ENCODE peak calls at places on chromosomes 5 and 9, in eight cellular contexts. One of them, this sample, is unnamed.

GRCh38 chr5:17429353-17429752 is 68.7 kb upstream of the TAF11L2 start:
- DNase-seq in RPMI7951: no peak
- DNase-seq in activated CD4-positive, alpha-beta T cell treated with anti-CD3 and anti-CD28 coated beads, Interleukin-2, amount 10 ng/mL, durations not matched to agents 7 days and 5 days: no peak
- DNase-seq in GDM1: no peak
- DNase-seq in ecto neural progenitor cell: no peak
- DNase-seq in neural crest cell: no peak
- DNase-seq in WERI-Rb-1: no peak
- DNase-seq in COR-L47: no peak
- DNase-seq in this sample: no peak

GRCh38 chr9:34059954-34060353 is 11.3 kb upstream of the UBAP2 start:
- DNase-seq in COR-L47: no peak
- DNase-seq in GDM1: no peak
- DNase-seq in ecto neural progenitor cell: no peak
- DNase-seq in neural crest cell: no peak
- DNase-seq in WERI-Rb-1: no peak
- DNase-seq in activated CD4-positive, alpha-beta T cell treated with anti-CD3 and anti-CD28 coated beads, Interleukin-2, amount 10 ng/mL, durations not matched to agents 7 days and 5 days: no peak
- DNase-seq in RPMI7951: no peak
- DNase-seq in this sample: no peak

GRCh38 chr5:3351581-3352442 is 243.8 kb upstream of the IRX1 start:
- DNase-seq in RPMI7951: no peak
- DNase-seq in ecto neural progenitor cell: peak
- DNase-seq in WERI-Rb-1: no peak
- DNase-seq in COR-L47: no peak
- DNase-seq in GDM1: no peak
- DNase-seq in neural crest cell: no peak
- DNase-seq in activated CD4-positive, alpha-beta T cell treated with anti-CD3 and anti-CD28 coated beads, Interleukin-2, amount 10 ng/mL, durations not matched to agents 7 days and 5 days: no peak
- DNase-seq in this sample: no peak

GRCh38 chr5:505946-506555 is 18.2 kb downstream of the SLC9A3 start:
- DNase-seq in ecto neural progenitor cell: no peak
- DNase-seq in neural crest cell: no peak
- DNase-seq in GDM1: no peak
- DNase-seq in RPMI7951: no peak
- DNase-seq in COR-L47: no peak
- DNase-seq in WERI-Rb-1: no peak
- DNase-seq in activated CD4-positive, alpha-beta T cell treated with anti-CD3 and anti-CD28 coated beads, Interleukin-2, amount 10 ng/mL, durations not matched to agents 7 days and 5 days: no peak
- DNase-seq in this sample: no peak

GRCh38 chr9:98129451-98129881 is 10.4 kb upstream of the TRIM14 start:
- DNase-seq in GDM1: peak
- DNase-seq in neural crest cell: no peak
- DNase-seq in RPMI7951: no peak
- DNase-seq in ecto neural progenitor cell: no peak
- DNase-seq in activated CD4-positive, alpha-beta T cell treated with anti-CD3 and anti-CD28 coated beads, Interleukin-2, amount 10 ng/mL, durations not matched to agents 7 days and 5 days: no peak
- DNase-seq in WERI-Rb-1: no peak
- DNase-seq in COR-L47: no peak
- DNase-seq in this sample: no peak

GRCh38 chr5:172805736-172806255 is 28.3 kb upstream of the ERGIC1 start:
- DNase-seq in activated CD4-positive, alpha-beta T cell treated with anti-CD3 and anti-CD28 coated beads, Interleukin-2, amount 10 ng/mL, durations not matched to agents 7 days and 5 days: no peak
- DNase-seq in RPMI7951: no peak
- DNase-seq in GDM1: no peak
- DNase-seq in WERI-Rb-1: no peak
- DNase-seq in neural crest cell: no peak
- DNase-seq in ecto neural progenitor cell: no peak
- DNase-seq in COR-L47: no peak
- DNase-seq in this sample: no peak

GRCh38 chr9:81874228-81874627 is 54.0 kb upstream of the SPATA31D4 start:
- DNase-seq in WERI-Rb-1: no peak
- DNase-seq in COR-L47: no peak
- DNase-seq in neural crest cell: no peak
- DNase-seq in activated CD4-positive, alpha-beta T cell treated with anti-CD3 and anti-CD28 coated beads, Interleukin-2, amount 10 ng/mL, durations not matched to agents 7 days and 5 days: no peak
- DNase-seq in RPMI7951: no peak
- DNase-seq in GDM1: no peak
- DNase-seq in ecto neural progenitor cell: no peak
- DNase-seq in this sample: no peak

GRCh38 chr9:18906656-18907395 is 126.2 kb downstream of the SAXO1 start:
- DNase-seq in ecto neural progenitor cell: no peak
- DNase-seq in COR-L47: no peak
- DNase-seq in neural crest cell: no peak
- DNase-seq in RPMI7951: peak
- DNase-seq in GDM1: no peak
- DNase-seq in activated CD4-positive, alpha-beta T cell treated with anti-CD3 and anti-CD28 coated beads, Interleukin-2, amount 10 ng/mL, durations not matched to agents 7 days and 5 days: no peak
- DNase-seq in WERI-Rb-1: no peak
- DNase-seq in this sample: no peak

GRCh38 chr5:33379757-33380156 is 61.0 kb upstream of the TARS1 start:
- DNase-seq in neural crest cell: no peak
- DNase-seq in RPMI7951: peak
- DNase-seq in COR-L47: no peak
- DNase-seq in GDM1: peak
- DNase-seq in WERI-Rb-1: peak
- DNase-seq in ecto neural progenitor cell: peak
- DNase-seq in activated CD4-positive, alpha-beta T cell treated with anti-CD3 and anti-CD28 coated beads, Interleukin-2, amount 10 ng/mL, durations not matched to agents 7 days and 5 days: no peak
- DNase-seq in this sample: no peak

GRCh38 chr9:126126012-126126411 is 200.6 kb upstream of the MVB12B start:
- DNase-seq in ecto neural progenitor cell: no peak
- DNase-seq in neural crest cell: no peak
- DNase-seq in activated CD4-positive, alpha-beta T cell treated with anti-CD3 and anti-CD28 coated beads, Interleukin-2, amount 10 ng/mL, durations not matched to agents 7 days and 5 days: no peak
- DNase-seq in GDM1: no peak
- DNase-seq in RPMI7951: no peak
- DNase-seq in COR-L47: no peak
- DNase-seq in WERI-Rb-1: no peak
- DNase-seq in this sample: no peak

GRCh38 chr9:212265-212664 is 2.4 kb upstream of the DOCK8 start:
- DNase-seq in neural crest cell: no peak
- DNase-seq in GDM1: no peak
- DNase-seq in ecto neural progenitor cell: no peak
- DNase-seq in WERI-Rb-1: no peak
- DNase-seq in COR-L47: no peak
- DNase-seq in RPMI7951: no peak
- DNase-seq in activated CD4-positive, alpha-beta T cell treated with anti-CD3 and anti-CD28 coated beads, Interleukin-2, amount 10 ng/mL, durations not matched to agents 7 days and 5 days: no peak
- DNase-seq in this sample: no peak

GRCh38 chr9:27726244-27727141 is 153.2 kb upstream of the C9orf72 start:
- DNase-seq in RPMI7951: peak
- DNase-seq in COR-L47: peak
- DNase-seq in WERI-Rb-1: peak
- DNase-seq in ecto neural progenitor cell: peak
- DNase-seq in activated CD4-positive, alpha-beta T cell treated with anti-CD3 and anti-CD28 coated beads, Interleukin-2, amount 10 ng/mL, durations not matched to agents 7 days and 5 days: peak
- DNase-seq in GDM1: peak
- DNase-seq in neural crest cell: peak
- DNase-seq in this sample: peak

GRCh38 chr5:88792144-88792840 is 90.7 kb downstream of the MEF2C start:
- DNase-seq in COR-L47: no peak
- DNase-seq in WERI-Rb-1: no peak
- DNase-seq in activated CD4-positive, alpha-beta T cell treated with anti-CD3 and anti-CD28 coated beads, Interleukin-2, amount 10 ng/mL, durations not matched to agents 7 days and 5 days: no peak
- DNase-seq in GDM1: no peak
- DNase-seq in ecto neural progenitor cell: no peak
- DNase-seq in neural crest cell: no peak
- DNase-seq in RPMI7951: peak
- DNase-seq in this sample: no peak

GRCh38 chr5:479566-480319 is 36.8 kb downstream of the EXOC3 start:
- DNase-seq in GDM1: no peak
- DNase-seq in neural crest cell: no peak
- DNase-seq in COR-L47: no peak
- DNase-seq in ecto neural progenitor cell: no peak
- DNase-seq in activated CD4-positive, alpha-beta T cell treated with anti-CD3 and anti-CD28 coated beads, Interleukin-2, amount 10 ng/mL, durations not matched to agents 7 days and 5 days: no peak
- DNase-seq in WERI-Rb-1: no peak
- DNase-seq in RPMI7951: no peak
- DNase-seq in this sample: no peak

GRCh38 chr9:135959814-135960213 is 1.4 kb downstream of the UBAC1 start:
- DNase-seq in activated CD4-positive, alpha-beta T cell treated with anti-CD3 and anti-CD28 coated beads, Interleukin-2, amount 10 ng/mL, durations not matched to agents 7 days and 5 days: no peak
- DNase-seq in neural crest cell: no peak
- DNase-seq in RPMI7951: no peak
- DNase-seq in COR-L47: no peak
- DNase-seq in GDM1: no peak
- DNase-seq in WERI-Rb-1: no peak
- DNase-seq in ecto neural progenitor cell: no peak
- DNase-seq in this sample: no peak

GRCh38 chr9:33254211-33254610 is 10.3 kb downstream of the BAG1 start:
- DNase-seq in RPMI7951: no peak
- DNase-seq in GDM1: no peak
- DNase-seq in ecto neural progenitor cell: no peak
- DNase-seq in WERI-Rb-1: no peak
- DNase-seq in COR-L47: no peak
- DNase-seq in neural crest cell: no peak
- DNase-seq in activated CD4-positive, alpha-beta T cell treated with anti-CD3 and anti-CD28 coated beads, Interleukin-2, amount 10 ng/mL, durations not matched to agents 7 days and 5 days: no peak
- DNase-seq in this sample: no peak

GRCh38 chr5:136811551-136811950 is 446.2 kb upstream of the TRPC7 start:
- DNase-seq in COR-L47: no peak
- DNase-seq in neural crest cell: no peak
- DNase-seq in WERI-Rb-1: no peak
- DNase-seq in ecto neural progenitor cell: no peak
- DNase-seq in activated CD4-positive, alpha-beta T cell treated with anti-CD3 and anti-CD28 coated beads, Interleukin-2, amount 10 ng/mL, durations not matched to agents 7 days and 5 days: no peak
- DNase-seq in GDM1: no peak
- DNase-seq in RPMI7951: peak
- DNase-seq in this sample: no peak

GRCh38 chr5:149680810-149681221 is 49.3 kb upstream of the PPARGC1B start:
- DNase-seq in COR-L47: no peak
- DNase-seq in WERI-Rb-1: no peak
- DNase-seq in RPMI7951: no peak
- DNase-seq in activated CD4-positive, alpha-beta T cell treated with anti-CD3 and anti-CD28 coated beads, Interleukin-2, amount 10 ng/mL, durations not matched to agents 7 days and 5 days: no peak
- DNase-seq in ecto neural progenitor cell: no peak
- DNase-seq in GDM1: peak
- DNase-seq in neural crest cell: no peak
- DNase-seq in this sample: no peak

GRCh38 chr9:74361508-74361907 is 135.6 kb upstream of the RORB start:
- DNase-seq in COR-L47: no peak
- DNase-seq in neural crest cell: no peak
- DNase-seq in activated CD4-positive, alpha-beta T cell treated with anti-CD3 and anti-CD28 coated beads, Interleukin-2, amount 10 ng/mL, durations not matched to agents 7 days and 5 days: no peak
- DNase-seq in GDM1: no peak
- DNase-seq in RPMI7951: no peak
- DNase-seq in ecto neural progenitor cell: no peak
- DNase-seq in WERI-Rb-1: no peak
- DNase-seq in this sample: no peak

GRCh38 chr9:113464672-113465271 is 1.2 kb downstream of the RGS3 start:
- DNase-seq in WERI-Rb-1: no peak
- DNase-seq in RPMI7951: no peak
- DNase-seq in GDM1: no peak
- DNase-seq in ecto neural progenitor cell: no peak
- DNase-seq in neural crest cell: no peak
- DNase-seq in activated CD4-positive, alpha-beta T cell treated with anti-CD3 and anti-CD28 coated beads, Interleukin-2, amount 10 ng/mL, durations not matched to agents 7 days and 5 days: no peak
- DNase-seq in COR-L47: no peak
- DNase-seq in this sample: no peak

GRCh38 chr9:36337865-36338264 is 62.2 kb downstream of the RNF38 start:
- DNase-seq in COR-L47: no peak
- DNase-seq in WERI-Rb-1: no peak
- DNase-seq in activated CD4-positive, alpha-beta T cell treated with anti-CD3 and anti-CD28 coated beads, Interleukin-2, amount 10 ng/mL, durations not matched to agents 7 days and 5 days: no peak
- DNase-seq in GDM1: no peak
- DNase-seq in neural crest cell: no peak
- DNase-seq in ecto neural progenitor cell: no peak
- DNase-seq in RPMI7951: no peak
- DNase-seq in this sample: no peak

GRCh38 chr9:98192503-98193335 is at the start of gene CORO2A:
- DNase-seq in neural crest cell: peak
- DNase-seq in GDM1: peak
- DNase-seq in ecto neural progenitor cell: peak
- DNase-seq in activated CD4-positive, alpha-beta T cell treated with anti-CD3 and anti-CD28 coated beads, Interleukin-2, amount 10 ng/mL, durations not matched to agents 7 days and 5 days: peak
- DNase-seq in RPMI7951: peak
- DNase-seq in WERI-Rb-1: peak
- DNase-seq in COR-L47: peak
- DNase-seq in this sample: peak

GRCh38 chr9:123353041-123353440 is 3.0 kb upstream of the CRB2 start:
- DNase-seq in WERI-Rb-1: no peak
- DNase-seq in GDM1: no peak
- DNase-seq in COR-L47: no peak
- DNase-seq in ecto neural progenitor cell: no peak
- DNase-seq in neural crest cell: no peak
- DNase-seq in RPMI7951: no peak
- DNase-seq in activated CD4-positive, alpha-beta T cell treated with anti-CD3 and anti-CD28 coated beads, Interleukin-2, amount 10 ng/mL, durations not matched to agents 7 days and 5 days: no peak
- DNase-seq in this sample: no peak

GRCh38 chr5:172886974-172887491 is 53.0 kb downstream of the ERGIC1 start:
- DNase-seq in COR-L47: no peak
- DNase-seq in GDM1: no peak
- DNase-seq in RPMI7951: peak
- DNase-seq in WERI-Rb-1: no peak
- DNase-seq in neural crest cell: no peak
- DNase-seq in activated CD4-positive, alpha-beta T cell treated with anti-CD3 and anti-CD28 coated beads, Interleukin-2, amount 10 ng/mL, durations not matched to agents 7 days and 5 days: no peak
- DNase-seq in ecto neural progenitor cell: no peak
- DNase-seq in this sample: no peak

GRCh38 chr9:112061152-112061740 is 113.9 kb downstream of the SUSD1 start:
- DNase-seq in neural crest cell: no peak
- DNase-seq in activated CD4-positive, alpha-beta T cell treated with anti-CD3 and anti-CD28 coated beads, Interleukin-2, amount 10 ng/mL, durations not matched to agents 7 days and 5 days: peak
- DNase-seq in COR-L47: no peak
- DNase-seq in ecto neural progenitor cell: no peak
- DNase-seq in WERI-Rb-1: no peak
- DNase-seq in RPMI7951: peak
- DNase-seq in GDM1: peak
- DNase-seq in this sample: peak

GRCh38 chr5:149271717-149272558 is at the start of gene AFAP1L1:
- DNase-seq in GDM1: no peak
- DNase-seq in COR-L47: peak
- DNase-seq in ecto neural progenitor cell: peak
- DNase-seq in WERI-Rb-1: peak
- DNase-seq in neural crest cell: peak
- DNase-seq in RPMI7951: peak
- DNase-seq in activated CD4-positive, alpha-beta T cell treated with anti-CD3 and anti-CD28 coated beads, Interleukin-2, amount 10 ng/mL, durations not matched to agents 7 days and 5 days: peak
- DNase-seq in this sample: peak

GRCh38 chr5:175418252-175418651 is 25.7 kb downstream of the DRD1 start:
- DNase-seq in WERI-Rb-1: no peak
- DNase-seq in COR-L47: peak
- DNase-seq in neural crest cell: no peak
- DNase-seq in ecto neural progenitor cell: no peak
- DNase-seq in activated CD4-positive, alpha-beta T cell treated with anti-CD3 and anti-CD28 coated beads, Interleukin-2, amount 10 ng/mL, durations not matched to agents 7 days and 5 days: no peak
- DNase-seq in RPMI7951: no peak
- DNase-seq in GDM1: no peak
- DNase-seq in this sample: no peak

GRCh38 chr5:37184748-37185364 is 64.3 kb downstream of the CPLANE1 start:
- DNase-seq in activated CD4-positive, alpha-beta T cell treated with anti-CD3 and anti-CD28 coated beads, Interleukin-2, amount 10 ng/mL, durations not matched to agents 7 days and 5 days: no peak
- DNase-seq in neural crest cell: no peak
- DNase-seq in ecto neural progenitor cell: no peak
- DNase-seq in GDM1: no peak
- DNase-seq in RPMI7951: no peak
- DNase-seq in WERI-Rb-1: no peak
- DNase-seq in COR-L47: no peak
- DNase-seq in this sample: no peak

GRCh38 chr5:148639081-148639480 is 15.2 kb downstream of the HTR4 start:
- DNase-seq in neural crest cell: no peak
- DNase-seq in COR-L47: no peak
- DNase-seq in ecto neural progenitor cell: no peak
- DNase-seq in activated CD4-positive, alpha-beta T cell treated with anti-CD3 and anti-CD28 coated beads, Interleukin-2, amount 10 ng/mL, durations not matched to agents 7 days and 5 days: no peak
- DNase-seq in GDM1: no peak
- DNase-seq in WERI-Rb-1: no peak
- DNase-seq in RPMI7951: no peak
- DNase-seq in this sample: no peak

GRCh38 chr9:129028192-129028966 is at the start of gene SH3GLB2:
- DNase-seq in WERI-Rb-1: peak
- DNase-seq in neural crest cell: peak
- DNase-seq in RPMI7951: peak
- DNase-seq in activated CD4-positive, alpha-beta T cell treated with anti-CD3 and anti-CD28 coated beads, Interleukin-2, amount 10 ng/mL, durations not matched to agents 7 days and 5 days: peak
- DNase-seq in GDM1: peak
- DNase-seq in COR-L47: peak
- DNase-seq in ecto neural progenitor cell: peak
- DNase-seq in this sample: peak

GRCh38 chr5:3671366-3671765 is 75.7 kb downstream of the IRX1 start:
- DNase-seq in WERI-Rb-1: no peak
- DNase-seq in neural crest cell: no peak
- DNase-seq in COR-L47: no peak
- DNase-seq in GDM1: no peak
- DNase-seq in activated CD4-positive, alpha-beta T cell treated with anti-CD3 and anti-CD28 coated beads, Interleukin-2, amount 10 ng/mL, durations not matched to agents 7 days and 5 days: no peak
- DNase-seq in RPMI7951: no peak
- DNase-seq in ecto neural progenitor cell: no peak
- DNase-seq in this sample: no peak

GRCh38 chr9:70159630-70160029 is 99.1 kb upstream of the SMC5 start:
- DNase-seq in neural crest cell: no peak
- DNase-seq in RPMI7951: peak
- DNase-seq in activated CD4-positive, alpha-beta T cell treated with anti-CD3 and anti-CD28 coated beads, Interleukin-2, amount 10 ng/mL, durations not matched to agents 7 days and 5 days: no peak
- DNase-seq in GDM1: no peak
- DNase-seq in ecto neural progenitor cell: no peak
- DNase-seq in COR-L47: no peak
- DNase-seq in WERI-Rb-1: no peak
- DNase-seq in this sample: no peak

GRCh38 chr9:15423328-15423985 is 781 bp downstream of the SNAPC3 start:
- DNase-seq in COR-L47: peak
- DNase-seq in neural crest cell: no peak
- DNase-seq in GDM1: no peak
- DNase-seq in ecto neural progenitor cell: no peak
- DNase-seq in WERI-Rb-1: no peak
- DNase-seq in activated CD4-positive, alpha-beta T cell treated with anti-CD3 and anti-CD28 coated beads, Interleukin-2, amount 10 ng/mL, durations not matched to agents 7 days and 5 days: peak
- DNase-seq in RPMI7951: no peak
- DNase-seq in this sample: no peak

GRCh38 chr9:73807956-73808355 is 656.3 kb downstream of the ANXA1 start:
- DNase-seq in GDM1: no peak
- DNase-seq in activated CD4-positive, alpha-beta T cell treated with anti-CD3 and anti-CD28 coated beads, Interleukin-2, amount 10 ng/mL, durations not matched to agents 7 days and 5 days: no peak
- DNase-seq in ecto neural progenitor cell: no peak
- DNase-seq in neural crest cell: no peak
- DNase-seq in RPMI7951: no peak
- DNase-seq in WERI-Rb-1: no peak
- DNase-seq in COR-L47: no peak
- DNase-seq in this sample: no peak